ENCODE peak calls at places on chromosomes 11 and 22, in eight cellular contexts. G is activated T-cell treated with anti-CD3 and anti-CD28 coated beads, Interleukin-2, amount 50 U/mL, for 4 hours; P is stimulated activated CD8-positive, alpha-beta memory T cell treated with anti-CD3 and anti-CD28 coated beads, Interleukin-7, amount 100 ng/mL, for 1 hour; F is fibroblast of mammary gland; S is HS-27A; X is nucleus accumbens; L is G401; O is GM12865. U is an unnamed sample.

GRCh38 chr11:128874406-128874805 is 7.3 kb upstream of the KCNJ1 start:
- DNase-seq in G (no peak), P (no peak), F (peak), S (no peak), X (no peak), L (no peak), O (no peak), U (peak)

GRCh38 chr11:3638513-3638912 is 3.3 kb downstream of the ART5 start:
- DNase-seq in G (no peak), P (no peak), F (no peak), S (no peak), X (no peak), L (no peak), O (no peak), U (no peak)

GRCh38 chr11:27158763-27159679 is 118.4 kb downstream of the BBOX1 start:
- DNase-seq in G (no peak), P (no peak), F (peak), S (peak), X (peak), L (peak), O (peak), U (peak)

GRCh38 chr11:117064275-117064674 is 34.0 kb downstream of the SIK3 start:
- DNase-seq in G (no peak), P (no peak), F (peak), S (no peak), X (no peak), L (no peak), O (no peak), U (peak)

GRCh38 chr11:116605543-116605942 is 167.2 kb downstream of the BUD13 start:
- DNase-seq in G (no peak), P (no peak), F (peak), S (no peak), X (no peak), L (peak), O (peak), U (no peak)

GRCh38 chr22:25101986-25102385 is 97.7 kb upstream of the CRYBB3 start:
- DNase-seq in G (no peak), P (no peak), F (no peak), S (no peak), X (no peak), L (no peak), O (no peak), U (no peak)

GRCh38 chr22:48315415-48316244 is 1512.0 kb downstream of the BRD1 start:
- DNase-seq in G (no peak), P (no peak), F (no peak), S (no peak), X (no peak), L (peak), O (no peak), U (no peak)

GRCh38 chr11:97973352-97973857 is 1047.3 kb upstream of the CNTN5 start:
- DNase-seq in G (no peak), P (no peak), F (no peak), S (no peak), X (no peak), L (no peak), O (no peak), U (no peak)

GRCh38 chr22:21712751-21713427 is 22.7 kb downstream of the YPEL1 start:
- DNase-seq in G (peak), P (peak), F (peak), S (peak), X (peak), L (peak), O (peak), U (peak)

GRCh38 chr11:123202155-123202714 is 7.2 kb upstream of the CLMP start:
- DNase-seq in G (no peak), P (no peak), F (peak), S (no peak), X (no peak), L (no peak), O (no peak), U (peak)

GRCh38 chr22:29030016-29030617 is 31.5 kb downstream of the C22orf31 start:
- DNase-seq in G (no peak), P (no peak), F (peak), S (no peak), X (no peak), L (no peak), O (no peak), U (peak)

U was measured in AG10803.